ENCODE peak calls at places on chromosomes 16 and 17, in ten cellular contexts. X is tibial nerve; U is mesendoderm; F is suprapubic skin; G is left lung; I is prostate gland; K is CD8-positive, alpha-beta memory T cell; Q is IMR-90; D is neuronal stem cell; Y is lung. R is an unnamed sample.

GRCh38 chr17:6104956-6105355 is 34.8 kb downstream of the WSCD1 start:
- DNase-seq in X (no peak), U (no peak), F (peak), G (no peak), I (no peak), K (no peak), Q (no peak), D (no peak), Y (no peak), R (no peak)

GRCh38 chr16:89560413-89561194 is at the start of gene RPL13:
- DNase-seq in X (peak), U (peak), F (peak), G (peak), I (peak), K (peak), Q (peak), D (peak), Y (peak), R (peak)

GRCh38 chr16:4327386-4327781 is 11.5 kb downstream of the GLIS2 start:
- DNase-seq in X (no peak), U (no peak), F (no peak), G (no peak), I (no peak), K (no peak), Q (no peak), D (no peak), Y (no peak), R (no peak)

GRCh38 chr16:19344224-19344801 is 58.8 kb downstream of the CLEC19A start:
- DNase-seq in X (no peak), U (no peak), F (no peak), G (peak), I (no peak), K (no peak), Q (no peak), D (no peak), Y (peak), R (no peak)

GRCh38 chr16:30335598-30336474 is 19.3 kb downstream of the CD2BP2 start:
- DNase-seq in X (no peak), U (no peak), F (no peak), G (peak), I (no peak), K (peak), Q (no peak), D (no peak), Y (no peak), R (peak)

GRCh38 chr17:77436058-77436442 is 295.3 kb downstream of the SEC14L1 start:
- DNase-seq in X (no peak), U (peak), F (no peak), G (no peak), I (no peak), K (no peak), Q (peak), D (no peak), Y (no peak), R (no peak)

GRCh38 chr17:31691251-31691905 is 167.7 kb downstream of the COPRS start:
- DNase-seq in X (no peak), U (no peak), F (no peak), G (no peak), I (no peak), K (no peak), Q (no peak), D (no peak), Y (no peak), R (no peak)

GRCh38 chr16:88596477-88596876 is 26.3 kb downstream of the ZC3H18 start:
- DNase-seq in X (no peak), U (no peak), F (no peak), G (no peak), I (no peak), K (no peak), Q (no peak), D (no peak), Y (no peak), R (no peak)

GRCh38 chr17:29883497-29883896 is 46.5 kb downstream of the SSH2 start:
- DNase-seq in X (no peak), U (no peak), F (no peak), G (no peak), I (no peak), K (no peak), Q (peak), D (no peak), Y (no peak), R (no peak)

GRCh38 chr16:88866151-88866920 is at the start of gene PABPN1L:
- DNase-seq in X (no peak), U (no peak), F (no peak), G (no peak), I (no peak), K (no peak), Q (no peak), D (no peak), Y (no peak), R (no peak)

GRCh38 chr17:41008811-41009210 is at the start of gene KRTAP3-1:
- DNase-seq in X (no peak), U (no peak), F (no peak), G (no peak), I (no peak), K (no peak), Q (no peak), D (no peak), Y (no peak), R (no peak)

GRCh38 chr16:66228791-66229190 is 137.7 kb upstream of the CDH5 start:
- DNase-seq in X (no peak), U (no peak), F (peak), G (no peak), I (no peak), K (no peak), Q (peak), D (no peak), Y (no peak), R (no peak)

GRCh38 chr17:41683441-41684007 is 5.2 kb upstream of the EIF1 start:
- DNase-seq in X (no peak), U (no peak), F (no peak), G (no peak), I (no peak), K (no peak), Q (no peak), D (no peak), Y (no peak), R (no peak)

GRCh38 chr17:58120195-58120822 is 27.9 kb upstream of the OR4D1 start:
- DNase-seq in X (peak), U (peak), F (no peak), G (no peak), I (peak), K (peak), Q (peak), D (peak), Y (no peak), R (no peak)

GRCh38 chr16:12439443-12440232 is 364.0 kb downstream of the CPPED1 start:
- DNase-seq in X (no peak), U (no peak), F (no peak), G (no peak), I (no peak), K (no peak), Q (no peak), D (no peak), Y (no peak), R (no peak)

GRCh38 chr16:30948087-30948955 is 547 bp upstream of the ORAI3 start:
- DNase-seq in X (peak), U (peak), F (no peak), G (peak), I (peak), K (no peak), Q (peak), D (peak), Y (peak), R (no peak)

GRCh38 chr16:68367034-68367433 is 56.2 kb downstream of the PRMT7 start:
- DNase-seq in X (peak), U (peak), F (no peak), G (no peak), I (no peak), K (peak), Q (peak), D (peak), Y (no peak), R (no peak)

GRCh38 chr17:76208120-76208519 is 32.2 kb downstream of the RNF157 start:
- DNase-seq in X (no peak), U (no peak), F (no peak), G (no peak), I (no peak), K (no peak), Q (no peak), D (no peak), Y (no peak), R (no peak)

GRCh38 chr16:2526135-2526534 is 5.1 kb downstream of the CEMP1 start:
- DNase-seq in X (no peak), U (no peak), F (no peak), G (no peak), I (no peak), K (no peak), Q (no peak), D (no peak), Y (peak), R (no peak)

GRCh38 chr16:1468456-1468855 is 6.4 kb downstream of the CLCN7 start:
- DNase-seq in X (no peak), U (no peak), F (no peak), G (no peak), I (no peak), K (no peak), Q (no peak), D (no peak), Y (no peak), R (no peak)

GRCh38 chr17:35726609-35727460 is 4.6 kb upstream of the RASL10B start:
- DNase-seq in X (peak), U (peak), F (no peak), G (no peak), I (no peak), K (no peak), Q (peak), D (no peak), Y (no peak), R (no peak)

GRCh38 chr17:48254896-48255295 is 147.3 kb downstream of the SNX11 start:
- DNase-seq in X (no peak), U (peak), F (no peak), G (no peak), I (no peak), K (no peak), Q (no peak), D (no peak), Y (no peak), R (no peak)

GRCh38 chr16:50202926-50203624 is 50.0 kb downstream of the TENT4B start:
- DNase-seq in X (peak), U (peak), F (no peak), G (no peak), I (no peak), K (no peak), Q (peak), D (no peak), Y (no peak), R (no peak)
- H3K27ac ChIP-seq in X (peak), U (no peak), F (peak), G (peak), I (peak), K (no peak), Q (peak), D (no peak), Y (no peak), R (no peak)

DNA sequence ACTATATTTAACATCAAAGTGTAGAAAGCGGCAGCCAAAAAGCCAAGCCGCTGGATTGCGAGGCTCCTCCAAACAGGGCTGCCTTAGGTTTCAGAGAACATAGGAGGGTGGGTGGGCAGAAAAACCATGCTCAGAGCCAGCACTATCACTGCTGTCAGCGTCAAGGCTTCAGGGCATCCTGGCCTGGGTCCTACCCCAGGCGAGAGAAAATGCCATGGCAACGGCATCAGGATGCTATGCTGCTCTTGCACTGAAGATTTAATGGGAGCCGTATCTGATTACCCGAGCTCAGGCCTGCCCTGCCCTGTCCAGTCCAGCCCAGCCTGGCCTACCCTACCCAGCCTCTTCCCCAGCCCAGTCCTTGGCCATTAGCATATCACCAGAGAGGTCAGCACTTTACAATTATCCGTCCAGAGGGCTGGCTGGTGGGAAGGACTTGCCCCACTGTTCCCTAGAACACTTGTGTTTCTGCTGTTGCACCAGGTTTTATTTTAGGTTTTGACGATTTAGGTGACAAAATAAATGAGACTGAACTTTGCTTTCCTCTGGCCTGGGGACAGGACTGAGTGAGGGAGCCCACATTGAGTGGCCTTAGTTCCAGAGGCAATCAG is 61.1 kb downstream of the TOM1L2 start:
- DNase-seq in X (no peak), U (no peak), F (no peak), G (no peak), I (no peak), K (no peak), Q (no peak), D (no peak), Y (no peak), R (no peak)
- H3K27ac ChIP-seq in X (peak), U (no peak), F (no peak), G (no peak), I (no peak), K (no peak), Q (no peak), D (peak), Y (peak), R (no peak)

DNA sequence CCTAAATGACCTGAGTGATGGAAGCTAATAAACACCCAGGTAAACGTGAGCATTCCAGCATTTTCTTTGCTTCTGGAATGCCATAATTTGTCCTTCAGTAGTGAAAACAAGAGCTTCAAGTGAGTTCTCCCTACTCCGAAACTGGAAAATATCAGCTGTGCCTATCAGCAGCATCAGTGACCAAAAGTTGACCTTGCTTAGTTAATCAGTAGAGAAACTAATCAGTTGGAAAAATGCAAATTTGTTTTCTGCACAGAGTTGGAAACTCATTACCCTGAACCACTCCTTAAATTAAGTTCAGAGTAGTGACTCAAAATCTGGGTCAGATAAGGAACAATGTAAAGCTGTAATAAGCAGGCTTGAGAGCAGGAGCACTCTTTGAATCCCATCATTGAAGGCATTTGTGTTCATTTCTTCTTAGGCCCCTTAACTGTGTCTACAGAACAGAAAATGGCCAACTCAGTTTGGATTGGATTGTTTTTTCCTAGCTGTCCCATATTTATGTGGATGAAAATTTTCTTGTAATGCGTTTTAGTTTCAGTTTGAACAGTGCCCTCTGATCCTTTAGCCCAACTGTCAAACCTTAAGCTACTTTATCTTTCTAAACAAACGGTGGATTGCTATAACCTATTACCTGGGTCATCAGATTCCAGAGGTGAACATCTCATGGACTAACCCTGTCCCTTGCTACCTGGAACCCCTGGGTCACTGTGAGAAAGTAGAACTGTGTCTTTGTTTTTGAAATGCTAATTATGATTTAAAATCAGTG is 290.4 kb downstream of the TOX3 start:
- DNase-seq in X (no peak), U (no peak), F (no peak), G (no peak), I (no peak), K (no peak), Q (no peak), D (no peak), Y (no peak), R (no peak)
- H3K27ac ChIP-seq in X (no peak), U (no peak), F (no peak), G (no peak), I (no peak), K (no peak), Q (no peak), D (no peak), Y (no peak), R (no peak)

DNA sequence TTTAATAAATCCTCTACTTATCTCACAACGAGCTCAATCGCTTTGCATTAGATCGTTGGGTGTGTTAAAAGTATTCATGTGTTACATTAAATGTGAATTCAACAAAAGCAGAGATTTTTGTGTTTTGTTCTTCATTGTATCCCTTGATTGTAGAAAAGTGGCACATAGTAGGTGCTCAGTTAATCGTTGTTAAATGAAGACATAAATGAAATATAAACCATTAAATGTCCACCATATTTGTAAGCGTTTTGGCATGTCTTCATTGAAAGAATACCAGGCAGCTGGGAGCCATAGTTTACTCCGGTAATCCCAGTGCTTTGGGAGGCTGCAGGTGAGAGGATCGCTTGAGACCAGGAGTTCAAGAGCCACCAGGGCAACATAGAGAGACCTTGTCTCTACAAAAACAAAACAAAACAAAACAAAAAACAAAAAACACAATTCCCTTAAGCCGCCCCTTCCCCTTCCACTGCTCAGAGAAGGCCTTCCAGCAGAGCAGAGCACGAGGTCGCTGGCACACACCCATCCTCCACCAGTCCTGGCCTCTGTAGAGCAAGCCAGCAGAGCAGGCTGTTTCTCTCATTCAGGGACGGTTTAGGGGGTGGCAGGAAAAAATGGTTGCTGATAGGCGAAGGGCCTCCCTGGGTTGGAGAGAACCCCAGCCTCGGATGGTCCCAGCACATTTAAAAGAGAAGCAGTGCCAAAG is 673 bp upstream of the CHD9 start:
- DNase-seq in X (no peak), U (peak), F (no peak), G (peak), I (peak), K (no peak), Q (no peak), D (no peak), Y (peak), R (no peak)
- H3K27ac ChIP-seq in X (peak), U (no peak), F (peak), G (peak), I (peak), K (peak), Q (peak), D (no peak), Y (peak), R (no peak)

DNA sequence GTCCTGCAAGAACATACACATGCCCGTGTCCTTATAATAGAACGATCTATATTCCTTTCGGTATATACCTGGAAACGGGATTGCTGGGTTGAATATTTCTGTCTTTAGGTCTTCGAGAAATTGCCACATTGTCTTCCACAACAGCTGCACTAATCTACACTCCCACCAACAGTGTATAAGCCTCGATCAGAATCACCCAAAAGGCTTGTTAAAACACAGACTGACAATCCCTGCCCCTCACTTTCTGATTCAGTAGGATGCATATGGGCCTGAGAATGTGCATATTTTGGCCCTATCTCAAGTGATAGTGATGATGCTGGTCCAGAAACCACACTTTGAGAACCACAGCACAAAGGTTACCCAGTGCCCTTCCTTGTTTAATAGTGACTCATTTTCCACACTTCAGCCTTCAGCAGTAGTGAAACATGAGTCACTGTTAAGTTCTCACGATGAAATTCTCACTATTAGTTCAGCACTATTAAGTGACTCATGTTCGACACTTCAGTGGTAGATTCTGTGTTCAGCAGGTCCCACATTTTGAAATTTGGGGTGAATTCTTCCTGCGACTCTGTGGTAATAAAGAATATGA is 215.6 kb downstream of the GRIN2A start:
- DNase-seq in X (no peak), U (peak), F (no peak), G (no peak), I (no peak), K (no peak), Q (no peak), D (no peak), Y (no peak), R (no peak)
- H3K27ac ChIP-seq in X (no peak), U (no peak), F (no peak), G (no peak), I (no peak), K (no peak), Q (no peak), D (no peak), Y (no peak), R (no peak)

GRCh38 chr16:57091200-57091989 is 988 bp upstream of the CPNE2 start:
- DNase-seq in X (peak), U (peak), F (no peak), G (peak), I (no peak), K (no peak), Q (peak), D (no peak), Y (peak), R (no peak)

GRCh38 chr16:57091990-57092785 is at the start of gene CPNE2:
- DNase-seq in X (no peak), U (peak), F (no peak), G (peak), I (peak), K (peak), Q (peak), D (peak), Y (peak), R (no peak)

GRCh38 chr16:57093845-57094564 is 1.6 kb downstream of the CPNE2 start:
- DNase-seq in X (no peak), U (no peak), F (no peak), G (no peak), I (no peak), K (no peak), Q (no peak), D (no peak), Y (no peak), R (no peak)

GRCh38 chr16:57094911-57095310 is 2.5 kb downstream of the CPNE2 start:
- DNase-seq in X (no peak), U (no peak), F (no peak), G (no peak), I (no peak), K (no peak), Q (no peak), D (no peak), Y (no peak), R (no peak)

DNA sequence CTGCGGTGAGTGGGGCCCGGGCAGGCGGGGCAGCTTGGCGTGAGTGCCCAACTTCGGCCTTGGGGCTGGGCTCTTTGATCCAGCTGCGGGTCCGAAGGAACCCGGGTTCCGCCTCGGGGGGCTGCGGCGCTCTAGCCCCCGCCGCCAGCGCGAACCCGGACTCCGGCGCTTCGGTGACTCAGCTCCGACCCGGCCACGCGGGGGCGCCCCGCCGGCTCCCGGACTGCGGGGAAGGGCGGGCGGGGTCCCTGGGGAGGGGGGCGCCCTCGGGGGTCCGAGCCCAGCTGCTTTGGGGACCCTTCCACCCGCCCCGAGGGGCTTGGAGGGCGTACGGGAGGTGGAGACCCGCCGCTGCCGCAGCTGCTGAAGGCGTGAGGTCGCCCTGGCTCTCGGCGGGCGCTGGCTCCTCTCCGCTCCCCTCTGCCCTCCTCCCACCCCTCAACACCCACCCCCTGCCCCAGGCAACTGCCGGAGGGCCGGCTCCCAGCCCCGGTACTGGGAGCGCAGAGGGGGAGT is 461 bp downstream of the CPNE2 start:
- DNase-seq in X (no peak), U (peak), F (no peak), G (peak), I (peak), K (peak), Q (no peak), D (no peak), Y (no peak), R (no peak)
- H3K27ac ChIP-seq in X (peak), U (no peak), F (peak), G (peak), I (peak), K (no peak), Q (peak), D (no peak), Y (peak), R (no peak)

GRCh38 chr16:75025766-75026165 is 26.9 kb downstream of the ZNRF1 start:
- DNase-seq in X (no peak), U (no peak), F (no peak), G (no peak), I (no peak), K (no peak), Q (peak), D (no peak), Y (no peak), R (no peak)
- H3K27ac ChIP-seq in X (peak), U (no peak), F (peak), G (peak), I (no peak), K (no peak), Q (peak), D (no peak), Y (peak), R (no peak)